ENCODE peak calls at places on chromosomes 12 and 14, in five cellular contexts. K is neural crest cell, C is AG04450, F is HFFc6, G is RWPE1. S is an unnamed sample.

GRCh38 chr12:110995016-110995415 is 74.6 kb upstream of the MYL2 start:
- DNase-seq in C (no peak), G (no peak), K (no peak), F (no peak), S (no peak)

GRCh38 chr14:63012171-63012570 is 33.1 kb downstream of the KCNH5 start:
- DNase-seq in F (no peak), K (no peak), G (no peak), C (no peak), S (no peak)

GRCh38 chr12:75505706-75506312 is 5.6 kb downstream of the KRR1 start:
- DNase-seq in G (no peak), K (no peak), C (no peak), F (peak), S (no peak)

GRCh38 chr12:84727964-84728363 is 184.6 kb downstream of the SLC6A15 start:
- DNase-seq in F (no peak), K (no peak), C (no peak), G (peak), S (no peak)

GRCh38 chr12:30630378-30631285 is 65.0 kb downstream of the IPO8 start:
- DNase-seq in F (no peak), C (no peak), K (no peak), G (no peak), S (no peak)

GRCh38 chr14:53999061-53999488 is 42.5 kb upstream of the BMP4 start:
- DNase-seq in G (peak), F (peak), C (peak), K (no peak), S (no peak)

GRCh38 chr14:100159107-100159864 is at the start of gene DEGS2:
- DNase-seq in F (no peak), G (peak), C (no peak), K (no peak), S (no peak)

GRCh38 chr12:65493893-65494205 is 215.4 kb downstream of the MSRB3 start:
- DNase-seq in F (no peak), C (no peak), K (no peak), G (no peak), S (no peak)

GRCh38 chr12:56836800-56837663 is 73.9 kb downstream of the HSD17B6 start:
- DNase-seq in F (peak), K (no peak), C (peak), G (peak), S (no peak)

GRCh38 chr12:8681129-8681902 is 16.5 kb upstream of the RIMKLB start:
- DNase-seq in C (no peak), K (no peak), F (peak), G (peak), S (no peak)

GRCh38 chr12:15709524-15709923 is 79.7 kb downstream of the EPS8 start:
- DNase-seq in C (no peak), K (no peak), G (no peak), F (no peak), S (no peak)

GRCh38 chr14:99272669-99273024 is 650 bp upstream of the BCL11B start:
- DNase-seq in F (no peak), G (peak), K (no peak), C (no peak), S (no peak)

GRCh38 chr12:130266751-130267150 is 70.9 kb upstream of the PIWIL1 start:
- DNase-seq in K (peak), F (no peak), G (no peak), C (no peak), S (no peak)

GRCh38 chr14:68551045-68551683 is 241.7 kb downstream of the ZFP36L1 start:
- DNase-seq in K (no peak), G (no peak), F (no peak), C (no peak), S (no peak)

GRCh38 chr14:92846162-92846897 is 52.2 kb downstream of the GOLGA5 start:
- DNase-seq in F (peak), C (no peak), K (no peak), G (peak), S (no peak)

GRCh38 chr14:94773017-94773681 is 3.2 kb upstream of the GSC start:
- DNase-seq in G (no peak), C (no peak), K (peak), F (no peak), S (peak)

GRCh38 chr12:70798016-70798768 is 122.3 kb downstream of the PTPRR start:
- DNase-seq in C (no peak), K (no peak), G (no peak), F (no peak), S (no peak)

GRCh38 chr12:5013206-5013830 is 30.4 kb upstream of the KCNA5 start:
- DNase-seq in G (no peak), F (no peak), C (no peak), K (no peak), S (no peak)

GRCh38 chr14:67911506-67911905 is 91.9 kb downstream of the RAD51B start:
- DNase-seq in G (no peak), F (no peak), K (no peak), C (peak), S (no peak)

GRCh38 chr12:52794479-52795331 is 1.2 kb downstream of the KRT3 start:
- DNase-seq in C (no peak), K (no peak), F (peak), G (no peak), S (no peak)

GRCh38 chr12:122790393-122791075 is 16.2 kb downstream of the CCDC62 start:
- DNase-seq in K (no peak), F (peak), C (no peak), G (no peak), S (no peak)

GRCh38 chr12:70459786-70460185 is 93.7 kb downstream of the KCNMB4 start:
- DNase-seq in C (no peak), K (no peak), F (no peak), G (no peak), S (no peak)

DNA sequence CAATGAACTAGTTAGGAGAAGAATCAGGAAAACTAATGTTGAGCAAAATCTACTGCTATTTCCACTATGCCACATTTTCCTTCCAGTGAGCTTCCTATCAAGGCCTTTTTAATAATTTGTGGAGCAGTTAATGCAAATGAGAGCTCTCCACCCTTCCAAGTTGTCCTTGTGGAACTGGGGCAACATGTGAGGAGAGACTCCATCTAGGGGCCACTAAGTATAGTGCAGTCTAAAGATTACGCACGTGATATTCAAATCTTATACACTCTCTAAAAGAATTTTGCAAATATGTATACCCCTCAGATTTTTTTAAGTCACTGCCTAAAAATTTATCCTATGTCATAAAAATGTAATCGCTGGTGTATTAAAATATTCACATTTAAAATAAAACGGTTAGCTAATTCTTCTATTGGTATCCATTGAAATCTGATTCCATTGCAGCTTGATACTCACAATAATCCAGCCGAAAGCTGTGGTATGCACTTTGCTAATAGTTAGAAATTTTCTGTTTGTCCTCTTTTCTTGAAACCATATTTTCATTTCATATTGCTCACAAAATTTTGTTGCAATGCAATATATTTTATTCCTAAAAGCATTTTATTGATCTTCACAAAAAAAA is 100.1 kb downstream of the PAH start:
- DNase-seq in G (peak), F (peak), K (no peak), C (no peak), S (no peak)
- TF ChIP-seq CTCF in G (peak), F (peak), K (peak), C (peak), S (peak)

GRCh38 chr14:34301107-34301734 is 160.8 kb downstream of the SPTSSA start:
- DNase-seq in F (peak), C (no peak), K (peak), G (peak), S (peak)
- TF ChIP-seq CTCF in F (peak), C (peak), K (peak), G (peak), S (peak)

DNA sequence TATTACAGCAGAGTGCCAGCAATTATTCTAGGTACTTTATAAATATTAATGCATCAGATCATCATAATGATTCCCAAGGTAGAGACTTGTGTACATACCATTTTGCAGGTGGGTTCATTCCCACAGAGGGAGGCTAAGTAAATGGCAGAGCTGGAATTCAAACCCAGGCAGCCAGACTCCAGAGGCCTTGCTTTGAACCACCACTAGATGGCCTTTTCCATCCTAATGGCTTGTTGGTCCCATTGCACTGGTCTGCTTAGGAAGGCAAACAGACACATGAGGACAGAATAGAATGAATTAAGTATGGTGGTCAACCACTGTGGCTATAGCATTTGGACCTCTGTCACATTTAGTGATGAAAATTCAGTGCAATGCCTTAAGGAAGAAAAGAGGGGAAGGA is 158.7 kb downstream of the METTL25 start:
- DNase-seq in F (no peak), C (no peak), K (no peak), G (no peak), S (peak)
- TF ChIP-seq CTCF in F (peak), C (peak), K (peak), G (no peak), S (peak)

GRCh38 chr12:39587247-39587646 is 32.4 kb downstream of the ABCD2 start:
- DNase-seq in G (peak), K (no peak), C (no peak), F (no peak), S (no peak)
- TF ChIP-seq CTCF in G (peak), K (no peak), C (peak), F (no peak), S (no peak)

GRCh38 chr12:13289644-13290285 is 93.2 kb downstream of the EMP1 start:
- DNase-seq in F (no peak), C (no peak), K (no peak), G (no peak), S (no peak)

GRCh38 chr12:13283867-13284266 is 87.3 kb downstream of the EMP1 start:
- DNase-seq in K (no peak), G (no peak), C (no peak), F (no peak), S (no peak)

GRCh38 chr12:13293086-13293485 is 96.6 kb downstream of the EMP1 start:
- DNase-seq in K (no peak), G (no peak), C (no peak), F (peak), S (no peak)

GRCh38 chr12:13288937-13289643 is 92.6 kb downstream of the EMP1 start:
- DNase-seq in F (no peak), K (no peak), C (no peak), G (no peak), S (no peak)

DNA sequence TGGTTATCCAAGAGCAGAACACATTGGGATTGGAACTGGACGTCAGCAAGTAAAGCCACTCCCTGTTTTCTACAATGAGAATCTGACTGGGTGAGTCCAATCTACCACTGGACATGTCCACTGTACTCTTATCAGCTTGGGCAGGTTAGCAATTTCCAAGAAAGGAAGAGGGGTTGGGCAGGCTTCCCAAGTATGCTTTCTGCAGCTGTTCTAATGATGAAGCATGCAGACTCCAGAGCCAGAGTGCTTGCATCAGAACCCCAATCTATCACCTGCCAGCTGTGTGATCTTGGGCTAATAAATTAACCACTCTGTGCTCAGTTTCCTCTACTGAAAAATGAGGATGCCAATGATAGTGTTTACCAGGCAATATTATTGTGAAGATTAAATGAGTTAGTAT is 92.0 kb downstream of the EMP1 start:
- DNase-seq in F (no peak), K (no peak), G (no peak), C (no peak), S (no peak)
- TF ChIP-seq CTCF in F (no peak), K (no peak), G (no peak), C (no peak), S (no peak)

GRCh38 chr12:24770334-24770733 is 178.6 kb downstream of the BCAT1 start:
- DNase-seq in K (no peak), C (no peak), G (no peak), F (no peak), S (no peak)
- TF ChIP-seq CTCF in K (no peak), C (no peak), G (no peak), F (no peak), S (no peak)

GRCh38 chr12:17640615-17641014 is 449.4 kb downstream of the RERGL start:
- DNase-seq in K (no peak), F (no peak), C (no peak), G (no peak), S (no peak)

GRCh38 chr12:17642340-17642650 is 447.7 kb downstream of the RERGL start:
- DNase-seq in C (no peak), K (no peak), G (no peak), F (no peak), S (no peak)
- TF ChIP-seq CTCF in C (no peak), K (peak), G (no peak), F (peak), S (no peak)

DNA sequence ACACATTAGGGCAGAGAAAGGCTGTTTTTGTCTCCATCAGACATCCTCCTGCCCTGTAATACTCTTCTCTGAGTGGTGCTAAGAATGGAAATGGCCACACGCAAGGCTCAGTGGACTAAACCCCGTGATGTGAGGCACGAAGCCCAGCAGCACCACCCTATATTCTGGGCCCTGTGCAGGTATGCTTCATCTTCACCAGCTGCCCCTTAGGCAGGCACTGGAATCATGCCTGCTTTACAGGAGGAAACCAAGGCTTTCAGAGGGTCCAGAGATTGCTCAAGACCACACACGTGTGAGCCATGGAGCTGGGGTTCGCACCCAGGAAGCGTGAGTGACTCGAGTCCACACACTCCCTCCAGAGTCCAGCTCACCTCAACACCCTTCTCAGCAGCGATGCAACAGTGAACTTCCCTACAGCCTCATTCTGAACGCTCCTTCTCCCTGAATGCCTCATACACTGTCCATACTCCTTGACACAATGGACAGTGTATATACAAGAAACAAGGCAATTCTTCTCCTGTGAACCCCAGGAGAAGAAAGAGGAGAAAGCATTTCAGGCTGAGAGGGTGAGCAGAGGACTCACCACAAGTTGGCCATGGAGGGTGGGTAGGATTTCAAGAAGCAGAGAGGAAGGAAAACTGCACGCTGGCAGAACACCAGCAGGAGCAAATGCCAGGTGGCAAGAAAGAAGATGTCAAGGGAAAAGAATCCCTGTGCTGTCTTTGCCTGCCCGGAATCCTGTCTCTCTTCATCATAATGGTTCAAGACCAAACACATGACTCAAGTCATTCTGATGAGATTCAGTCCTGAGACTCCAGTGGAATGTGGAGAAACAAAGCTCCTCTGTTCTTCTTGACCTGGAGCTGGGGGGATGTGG is 39.1 kb downstream of the NT5DC3 start:
- DNase-seq in C (no peak), K (no peak), F (peak), G (peak), S (no peak)
- TF ChIP-seq CTCF in C (no peak), K (no peak), F (no peak), G (no peak), S (no peak)

DNA sequence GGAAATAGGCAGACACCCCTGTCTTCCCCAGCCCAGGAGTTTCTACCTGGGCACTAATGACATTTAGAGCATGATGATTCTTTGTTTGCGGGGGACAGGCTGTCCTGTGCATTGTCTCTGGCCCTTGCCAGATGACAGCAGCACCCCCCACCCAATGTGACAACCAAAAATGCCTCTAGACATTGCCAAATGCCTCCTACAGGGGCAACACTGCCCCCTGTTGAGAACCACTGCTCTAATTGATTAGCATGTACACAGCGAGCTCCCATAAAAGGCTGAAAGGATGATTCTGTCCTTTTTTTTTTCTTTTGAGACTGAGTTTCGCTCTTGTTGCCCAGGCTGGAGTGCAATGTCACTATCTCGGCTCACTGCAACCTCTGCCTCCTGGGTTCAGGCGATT is 50.5 kb downstream of the MAP1LC3B2 start:
- DNase-seq in K (peak), C (no peak), F (no peak), G (no peak), S (peak)
- TF ChIP-seq CTCF in K (peak), C (peak), F (peak), G (no peak), S (peak)

GRCh38 chr12:98591209-98591608 is 2.3 kb upstream of the SLC25A3 start:
- DNase-seq in K (no peak), G (no peak), C (no peak), F (peak), S (no peak)
- TF ChIP-seq CTCF in K (no peak), G (no peak), C (peak), F (peak), S (no peak)